ENCODE peak calls at places on chromosomes 2 and 18, in five cellular contexts. One of them, this sample, is unnamed.

GRCh38 chr2:122748552-122749011 is 993.1 kb downstream of the TSN start:
- DNase-seq in psoas muscle: no peak
- DNase-seq in GM12865: no peak
- DNase-seq in HFF-Myc: no peak
- DNase-seq in AG04449: peak
- DNase-seq in this sample: no peak

GRCh38 chr2:224099846-224100643 is 61.0 kb upstream of the SERPINE2 start:
- DNase-seq in psoas muscle: no peak
- DNase-seq in GM12865: no peak
- DNase-seq in HFF-Myc: no peak
- DNase-seq in AG04449: no peak
- DNase-seq in this sample: no peak

GRCh38 chr18:76499021-76499420 is 4.0 kb upstream of the ZNF516 start:
- DNase-seq in psoas muscle: no peak
- DNase-seq in GM12865: no peak
- DNase-seq in HFF-Myc: no peak
- DNase-seq in AG04449: no peak
- DNase-seq in this sample: no peak

GRCh38 chr2:62344472-62344871 is 148.6 kb downstream of the B3GNT2 start:
- DNase-seq in psoas muscle: no peak
- DNase-seq in GM12865: peak
- DNase-seq in HFF-Myc: no peak
- DNase-seq in AG04449: no peak
- DNase-seq in this sample: no peak

GRCh38 chr2:75324141-75324540 is 124.8 kb upstream of the TACR1 start:
- DNase-seq in psoas muscle: no peak
- DNase-seq in GM12865: no peak
- DNase-seq in HFF-Myc: no peak
- DNase-seq in AG04449: no peak
- DNase-seq in this sample: no peak

GRCh38 chr2:100292022-100292580 is 30.2 kb downstream of the LONRF2 start:
- DNase-seq in psoas muscle: peak
- DNase-seq in GM12865: peak
- DNase-seq in HFF-Myc: peak
- DNase-seq in AG04449: peak
- DNase-seq in this sample: peak

GRCh38 chr2:8392098-8392844 is 289.6 kb upstream of the ID2 start:
- DNase-seq in psoas muscle: no peak
- DNase-seq in GM12865: no peak
- DNase-seq in HFF-Myc: no peak
- DNase-seq in AG04449: no peak
- DNase-seq in this sample: no peak

GRCh38 chr2:227079726-227080125 is 84.3 kb downstream of the COL4A4 start:
- DNase-seq in psoas muscle: no peak
- DNase-seq in GM12865: no peak
- DNase-seq in HFF-Myc: no peak
- DNase-seq in AG04449: no peak
- DNase-seq in this sample: no peak

GRCh38 chr2:199594443-199594842 is 136.7 kb upstream of the SATB2 start:
- DNase-seq in psoas muscle: no peak
- DNase-seq in GM12865: no peak
- DNase-seq in HFF-Myc: no peak
- DNase-seq in AG04449: no peak
- DNase-seq in this sample: no peak

GRCh38 chr2:55620123-55620779 is 2.8 kb upstream of the PPP4R3B start:
- DNase-seq in psoas muscle: no peak
- DNase-seq in GM12865: peak
- DNase-seq in HFF-Myc: no peak
- DNase-seq in AG04449: no peak
- DNase-seq in this sample: no peak

GRCh38 chr2:21836766-21837543 is 713.2 kb downstream of the TDRD15 start:
- DNase-seq in psoas muscle: no peak
- DNase-seq in GM12865: no peak
- DNase-seq in HFF-Myc: no peak
- DNase-seq in AG04449: peak
- DNase-seq in this sample: no peak

GRCh38 chr2:23489471-23490400 is 104.8 kb downstream of the KLHL29 start:
- DNase-seq in psoas muscle: no peak
- DNase-seq in GM12865: peak
- DNase-seq in HFF-Myc: no peak
- DNase-seq in AG04449: no peak
- DNase-seq in this sample: no peak

GRCh38 chr2:42835577-42836371 is 43.4 kb upstream of the HAAO start:
- DNase-seq in psoas muscle: peak
- DNase-seq in GM12865: no peak
- DNase-seq in HFF-Myc: peak
- DNase-seq in AG04449: peak
- DNase-seq in this sample: no peak

GRCh38 chr2:180196419-180196977 is 189.4 kb upstream of the CWC22 start:
- DNase-seq in psoas muscle: no peak
- DNase-seq in GM12865: no peak
- DNase-seq in HFF-Myc: no peak
- DNase-seq in AG04449: no peak
- DNase-seq in this sample: no peak

GRCh38 chr2:142131016-142131714 is at the start of gene LRP1B:
- DNase-seq in psoas muscle: no peak
- DNase-seq in GM12865: peak
- DNase-seq in HFF-Myc: no peak
- DNase-seq in AG04449: no peak
- DNase-seq in this sample: peak

GRCh38 chr2:204535764-204536163 is 9.5 kb upstream of the PARD3B start:
- DNase-seq in psoas muscle: no peak
- DNase-seq in GM12865: no peak
- DNase-seq in HFF-Myc: no peak
- DNase-seq in AG04449: no peak
- DNase-seq in this sample: no peak

GRCh38 chr2:27212626-27213471 is 781 bp upstream of the SLC5A6 start:
- DNase-seq in psoas muscle: no peak
- DNase-seq in GM12865: peak
- DNase-seq in HFF-Myc: no peak
- DNase-seq in AG04449: no peak
- DNase-seq in this sample: peak

GRCh38 chr2:134738150-134738865 is 19.5 kb upstream of the TMEM163 start:
- DNase-seq in psoas muscle: no peak
- DNase-seq in GM12865: no peak
- DNase-seq in HFF-Myc: no peak
- DNase-seq in AG04449: no peak
- DNase-seq in this sample: no peak

GRCh38 chr2:167785606-167786005 is 461.8 kb downstream of the STK39 start:
- DNase-seq in psoas muscle: no peak
- DNase-seq in GM12865: no peak
- DNase-seq in HFF-Myc: no peak
- DNase-seq in AG04449: no peak
- DNase-seq in this sample: no peak

GRCh38 chr2:147909178-147909577 is 64.3 kb downstream of the ACVR2A start:
- DNase-seq in psoas muscle: no peak
- DNase-seq in GM12865: no peak
- DNase-seq in HFF-Myc: no peak
- DNase-seq in AG04449: no peak
- DNase-seq in this sample: no peak

DNA sequence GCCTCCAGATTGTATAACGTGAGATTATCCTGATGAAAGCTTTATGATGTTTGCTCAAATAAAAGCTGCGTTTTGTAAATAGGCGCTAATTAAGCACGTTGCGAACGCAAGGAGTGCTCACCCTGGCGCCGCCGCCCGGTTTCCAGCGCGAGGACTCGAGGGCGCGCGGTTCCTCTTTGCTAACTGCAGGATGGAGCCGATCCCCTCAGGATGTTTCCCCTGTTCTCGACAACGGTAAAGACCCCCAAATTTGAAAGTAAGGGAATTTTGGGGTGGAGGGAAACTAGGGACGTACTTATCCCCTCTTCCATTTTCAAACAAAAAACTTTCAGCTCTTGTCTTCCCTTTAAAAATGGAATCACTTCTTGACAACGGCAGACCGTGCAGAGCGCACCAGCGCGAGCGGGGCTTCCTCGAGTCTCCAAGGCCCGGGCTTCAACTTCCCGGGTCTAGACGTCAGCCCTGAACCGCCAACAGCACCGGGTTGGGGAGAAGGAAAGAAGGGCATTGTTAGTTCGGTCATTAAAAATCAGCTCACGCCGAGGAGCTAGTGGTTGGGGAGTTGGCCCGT is 1.1 kb upstream of the GBX2 start:
- DNase-seq in psoas muscle: no peak
- DNase-seq in GM12865: no peak
- DNase-seq in HFF-Myc: no peak
- DNase-seq in AG04449: no peak
- DNase-seq in this sample: no peak
- TF ChIP-seq CTCF in psoas muscle: no peak
- TF ChIP-seq CTCF in GM12865: no peak
- TF ChIP-seq CTCF in HFF-Myc: no peak
- TF ChIP-seq CTCF in AG04449: no peak
- TF ChIP-seq CTCF in this sample: no peak

GRCh38 chr2:18436408-18437077 is 123.9 kb downstream of the RDH14 start:
- DNase-seq in psoas muscle: no peak
- DNase-seq in GM12865: no peak
- DNase-seq in HFF-Myc: peak
- DNase-seq in AG04449: no peak
- DNase-seq in this sample: no peak
- H3K4me3 ChIP-seq in psoas muscle: no peak
- H3K4me3 ChIP-seq in GM12865: no peak
- H3K4me3 ChIP-seq in HFF-Myc: no peak
- H3K4me3 ChIP-seq in AG04449: no peak
- H3K4me3 ChIP-seq in this sample: no peak

GRCh38 chr2:78992451-78992806 is 33.1 kb upstream of the REG3G start:
- DNase-seq in psoas muscle: no peak
- DNase-seq in GM12865: no peak
- DNase-seq in HFF-Myc: no peak
- DNase-seq in AG04449: no peak
- DNase-seq in this sample: peak

GRCh38 chr2:78994789-78995188 is 30.7 kb upstream of the REG3G start:
- DNase-seq in psoas muscle: no peak
- DNase-seq in GM12865: no peak
- DNase-seq in HFF-Myc: no peak
- DNase-seq in AG04449: no peak
- DNase-seq in this sample: no peak

GRCh38 chr2:78993518-78994148 is 31.9 kb upstream of the REG3G start:
- DNase-seq in psoas muscle: no peak
- DNase-seq in GM12865: no peak
- DNase-seq in HFF-Myc: no peak
- DNase-seq in AG04449: no peak
- DNase-seq in this sample: no peak

DNA sequence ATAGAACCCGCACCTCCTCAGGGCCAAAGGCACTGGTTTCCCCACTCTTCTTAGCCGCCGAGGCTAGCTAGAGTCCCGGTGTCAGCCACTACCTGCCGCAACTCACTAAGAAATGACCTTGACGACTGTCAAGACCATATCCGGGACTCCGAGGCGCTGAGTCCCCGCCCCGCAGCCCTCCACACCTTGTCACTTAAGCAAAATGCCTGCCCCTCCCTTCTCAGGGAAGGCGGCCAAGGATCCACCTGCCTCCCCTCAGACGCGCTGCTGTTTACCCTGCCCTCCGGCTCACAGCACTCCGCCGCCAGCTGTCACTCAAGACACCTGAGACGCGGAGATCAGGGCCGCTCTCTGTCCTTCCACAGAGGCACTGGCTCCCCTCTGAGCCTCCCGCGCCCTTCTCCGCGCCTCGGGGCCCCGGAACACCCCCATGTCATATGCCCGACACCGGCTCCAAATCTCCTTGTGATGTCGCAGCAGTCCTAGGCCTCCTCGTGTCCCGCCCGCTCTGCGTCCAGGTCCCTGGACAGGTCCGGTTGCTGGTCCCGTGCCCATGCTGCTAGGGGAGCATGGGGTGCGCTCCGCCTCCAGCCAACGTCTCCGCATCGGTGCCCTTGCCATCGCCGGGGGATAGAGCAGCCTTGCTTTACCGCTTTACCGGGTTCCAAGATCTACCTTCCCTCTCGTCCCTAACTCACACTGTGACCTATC is 32.5 kb upstream of the REG3G start:
- DNase-seq in psoas muscle: no peak
- DNase-seq in GM12865: no peak
- DNase-seq in HFF-Myc: no peak
- DNase-seq in AG04449: no peak
- DNase-seq in this sample: no peak
- TF ChIP-seq CTCF in psoas muscle: no peak
- TF ChIP-seq CTCF in GM12865: no peak
- TF ChIP-seq CTCF in HFF-Myc: no peak
- TF ChIP-seq CTCF in AG04449: no peak
- TF ChIP-seq CTCF in this sample: no peak

DNA sequence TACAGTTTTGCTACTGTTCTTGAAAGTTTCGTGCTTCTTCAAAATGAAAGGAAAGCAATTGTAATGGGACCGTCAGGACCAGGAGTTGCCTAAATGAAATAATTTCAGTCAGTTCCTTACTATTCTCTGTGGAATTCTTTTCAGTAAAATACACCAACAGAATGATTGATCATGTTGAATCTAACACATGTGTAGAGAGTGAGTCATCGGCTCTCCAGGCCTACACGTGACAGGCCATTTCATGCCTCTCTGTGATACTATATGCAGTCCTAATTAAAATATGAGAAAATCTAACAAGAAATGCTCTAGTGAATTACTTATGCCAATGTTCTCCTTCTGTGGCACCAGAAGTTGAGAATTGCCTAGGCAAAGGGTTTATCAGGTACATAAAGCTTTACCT is 199.5 kb downstream of the LRRTM1 start:
- DNase-seq in psoas muscle: no peak
- DNase-seq in GM12865: no peak
- DNase-seq in HFF-Myc: no peak
- DNase-seq in AG04449: no peak
- DNase-seq in this sample: no peak
- H3K4me3 ChIP-seq in psoas muscle: no peak
- H3K4me3 ChIP-seq in GM12865: no peak
- H3K4me3 ChIP-seq in HFF-Myc: no peak
- H3K4me3 ChIP-seq in AG04449: no peak
- H3K4me3 ChIP-seq in this sample: no peak

DNA sequence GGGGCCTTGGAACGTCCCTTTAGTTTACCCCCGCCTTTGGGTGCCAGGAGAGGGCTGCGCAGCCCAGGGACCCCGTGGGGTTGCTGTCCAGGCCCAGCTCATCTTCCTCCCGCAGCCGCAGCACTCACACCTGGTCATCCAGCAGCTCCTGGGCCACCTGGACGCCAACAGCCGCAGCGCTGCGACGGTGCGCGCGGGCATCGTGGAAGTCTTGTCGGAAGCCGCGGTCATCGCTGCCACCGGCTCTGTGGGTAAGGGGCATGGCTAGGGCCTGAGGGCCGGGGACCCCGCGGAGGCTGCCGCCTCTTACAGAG is 37.2 kb downstream of the POMC start:
- DNase-seq in psoas muscle: no peak
- DNase-seq in GM12865: no peak
- DNase-seq in HFF-Myc: no peak
- DNase-seq in AG04449: no peak
- DNase-seq in this sample: no peak
- TF ChIP-seq CTCF in psoas muscle: no peak
- TF ChIP-seq CTCF in GM12865: no peak
- TF ChIP-seq CTCF in HFF-Myc: no peak
- TF ChIP-seq CTCF in AG04449: no peak
- TF ChIP-seq CTCF in this sample: no peak

This sample was measured in dorsolateral prefrontal cortex.